ENCODE peak calls at places on chromosomes 2 and 18, in nine cellular contexts. B, J, L, F, I, G, Y, Z and V are unnamed samples.
A peak's percentile ranks its signal among the peaks of the same experiment; 100 is the strongest.

GRCh38 chr2:44348385-44348784 is 12.9 kb downstream of the PREPL start:
- DNase-seq in B (no peak), J (no peak), L (no peak), F (no peak), I (peak; percentile 85), G (no peak), Y (no peak), Z (peak; percentile 37), V (no peak)

GRCh38 chr18:35408843-35409261 is 31.7 kb upstream of the ZNF396 start:
- DNase-seq in B (no peak), J (no peak), L (no peak), F (no peak), I (no peak), G (no peak), Y (no peak), Z (no peak), V (no peak)

GRCh38 chr18:36311026-36311570 is 13.6 kb downstream of the FHOD3 start:
- DNase-seq in B (no peak), J (no peak), L (no peak), F (no peak), I (no peak), G (no peak), Y (no peak), Z (peak; percentile 5), V (no peak)

GRCh38 chr2:26577442-26578433 is 63.4 kb downstream of the CIB4 start:
- DNase-seq in B (peak; percentile 22), J (peak; percentile 18), L (peak; percentile 70), F (peak; percentile 95), I (peak; percentile 49), G (peak; percentile 32), Y (no peak), Z (peak; percentile 56), V (peak; percentile 78)

GRCh38 chr2:3651686-3652516 is 6.1 kb upstream of the ALLC start:
- DNase-seq in B (no peak), J (no peak), L (peak; percentile 92), F (no peak), I (no peak), G (peak; percentile 52), Y (no peak), Z (peak; percentile 41), V (peak; percentile 72)

GRCh38 chr18:69257861-69258458 is 142.7 kb upstream of the DOK6 start:
- DNase-seq in B (no peak), J (peak; percentile 16), L (no peak), F (no peak), I (peak; percentile 69), G (no peak), Y (peak; percentile 26), Z (no peak), V (no peak)

GRCh38 chr2:241000831-241001321 is 2.5 kb downstream of the SNED1 start:
- DNase-seq in B (no peak), J (no peak), L (no peak), F (no peak), I (no peak), G (no peak), Y (no peak), Z (no peak), V (peak; percentile 15)

GRCh38 chr2:164560181-164560792 is 61.0 kb downstream of the GRB14 start:
- DNase-seq in B (no peak), J (no peak), L (peak; percentile 19), F (no peak), I (peak; percentile 16), G (no peak), Y (no peak), Z (no peak), V (no peak)

GRCh38 chr2:162520959-162521358 is 177.0 kb downstream of the GCA start:
- DNase-seq in B (no peak), J (no peak), L (no peak), F (no peak), I (no peak), G (no peak), Y (no peak), Z (no peak), V (no peak)

DNA sequence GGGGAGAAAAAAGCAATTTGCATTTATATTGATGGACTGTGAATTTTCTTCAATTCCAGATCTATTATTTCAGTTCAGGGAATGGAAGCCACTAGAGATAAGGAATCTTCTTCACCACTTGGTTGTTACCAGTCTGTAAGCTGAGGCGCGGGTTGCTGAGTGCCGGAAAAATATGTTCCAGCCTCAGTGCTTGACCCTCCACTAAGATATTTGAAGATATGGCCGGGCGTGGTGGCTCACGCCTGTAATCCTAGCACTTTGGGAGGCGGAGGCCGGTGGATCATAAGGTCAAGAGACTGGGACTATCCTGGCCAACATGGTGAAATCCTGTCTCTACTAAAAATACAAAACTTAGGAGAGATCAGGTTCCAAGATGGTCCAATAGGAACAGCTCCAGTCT is 9.1 kb upstream of the HMSD start:
- DNase-seq in B (no peak), J (no peak), L (no peak), F (no peak), I (no peak), G (no peak), Y (no peak), Z (no peak), V (no peak)
- H3K4me3 ChIP-seq in B (no peak overlapping the region), J (no peak overlapping the region), L (no peak overlapping the region), F (no peak overlapping the region), I (no peak overlapping the region), G (no peak overlapping the region), Y (no peak overlapping the region), Z (no peak overlapping the region), V (no peak overlapping the region)

DNA sequence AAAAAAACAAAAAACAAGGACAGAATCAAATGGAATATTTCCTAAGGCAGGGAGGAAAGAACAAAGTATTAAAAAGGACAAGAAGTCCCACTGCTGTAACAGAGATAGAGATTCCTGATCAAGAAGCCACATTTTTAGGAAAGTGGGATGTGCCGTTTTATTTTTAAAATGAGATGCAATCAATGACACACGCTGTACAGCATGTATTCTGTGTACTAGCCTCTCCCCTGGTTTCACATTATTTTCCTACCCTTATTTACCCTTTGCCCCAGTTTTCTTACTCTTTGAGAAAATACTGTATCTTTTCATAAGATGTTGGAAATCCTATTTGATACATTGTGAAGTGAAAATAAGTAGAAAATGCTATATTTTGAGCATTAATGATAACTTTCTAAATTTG is 45.8 kb downstream of the E2F6 start:
- DNase-seq in B (no peak), J (no peak), L (no peak), F (no peak), I (no peak), G (no peak), Y (no peak), Z (no peak), V (no peak)
- H3K27ac ChIP-seq in B (no peak overlapping the region), J (no peak overlapping the region), L (no peak overlapping the region), F (no peak overlapping the region), I (no peak overlapping the region), G (no peak overlapping the region), Y (no peak overlapping the region), Z (peak overlapping the region; percentile 75), V (no peak overlapping the region)

GRCh38 chr2:130355181-130355577 is 677 bp upstream of the PTPN18 start:
- DNase-seq in B (no peak), J (no peak), L (peak; percentile 46), F (no peak), I (no peak), G (no peak), Y (no peak), Z (no peak), V (peak; percentile 26)
- H3K4me3 ChIP-seq in B (peak overlapping the region; percentile 76), J (peak overlapping the region; percentile 68), L (peak overlapping the region; percentile 75), F (peak overlapping the region; percentile 91), I (peak overlapping the region; percentile 71), G (peak overlapping the region; percentile 63), Y (peak overlapping the region; percentile 78), Z (peak overlapping the region; percentile 89), V (peak overlapping the region; percentile 59)

DNA sequence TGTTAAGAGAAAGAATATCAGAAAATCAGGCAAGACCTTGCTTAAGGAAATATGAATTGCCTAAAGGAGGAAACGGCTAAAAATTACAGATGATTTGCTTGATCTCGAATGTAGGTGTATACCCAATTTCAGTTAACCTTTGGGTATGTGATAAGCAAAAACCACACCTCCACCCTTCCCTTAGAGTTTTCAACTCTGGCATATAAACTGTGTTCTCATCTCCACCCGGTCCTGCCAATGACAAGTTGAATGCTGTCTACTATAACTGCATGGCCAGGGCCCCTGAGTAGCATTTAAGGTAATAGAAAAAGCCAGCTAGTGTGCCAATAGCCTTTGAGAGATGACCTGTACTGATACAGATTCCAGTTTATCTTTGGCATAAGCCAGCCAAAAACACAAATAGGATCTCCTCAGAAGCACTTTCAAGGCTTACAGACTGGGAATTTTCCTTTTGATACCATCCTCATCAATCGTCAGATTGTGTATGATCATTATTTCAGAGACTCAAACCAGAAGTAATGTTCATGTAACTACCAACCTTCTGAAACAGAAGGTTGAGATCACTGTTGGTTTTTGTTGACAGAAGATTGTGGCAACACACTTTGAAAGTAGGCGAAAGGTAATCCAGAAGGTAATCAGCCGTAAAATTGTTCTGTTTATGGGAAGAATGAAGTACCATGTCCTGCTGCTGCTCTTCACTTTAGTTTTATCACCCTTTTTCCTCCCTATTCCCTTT is 163.1 kb downstream of the GFPT1 start:
- DNase-seq in B (no peak), J (no peak), L (no peak), F (no peak), I (no peak), G (no peak), Y (no peak), Z (no peak), V (no peak)
- H3K27ac ChIP-seq in B (no peak overlapping the region), J (no peak overlapping the region), L (no peak overlapping the region), F (no peak overlapping the region), I (peak overlapping the region; percentile 97), G (no peak overlapping the region), Y (no peak overlapping the region), Z (no peak overlapping the region), V (no peak overlapping the region)

DNA sequence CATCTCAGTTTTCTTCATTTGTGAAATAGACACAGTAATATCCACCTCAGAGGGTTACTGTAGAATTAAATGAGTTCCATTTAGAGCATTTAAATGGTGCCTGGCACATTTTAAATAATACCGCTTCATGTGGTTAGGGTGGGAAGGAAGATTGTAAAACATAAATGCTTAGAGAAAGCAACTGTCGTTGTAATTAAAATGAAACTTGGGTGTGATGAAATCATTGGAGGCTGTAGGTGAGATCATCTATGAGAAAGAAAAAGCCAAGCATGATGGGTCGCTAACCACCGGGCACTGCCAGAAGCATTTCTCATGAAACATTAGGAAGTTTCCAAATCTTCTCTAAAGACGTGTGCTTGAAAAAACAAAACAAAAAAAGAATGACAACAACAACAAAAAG is 8.2 kb upstream of the SLC39A10 start:
- DNase-seq in B (peak; percentile 61), J (no peak), L (no peak), F (no peak), I (no peak), G (no peak), Y (no peak), Z (no peak), V (no peak)
- H3K4me3 ChIP-seq in B (no peak overlapping the region), J (no peak overlapping the region), L (no peak overlapping the region), F (no peak overlapping the region), I (no peak overlapping the region), G (no peak overlapping the region), Y (no peak overlapping the region), Z (no peak overlapping the region), V (no peak overlapping the region)

GRCh38 chr18:9834551-9834950 is 51.2 kb upstream of the TXNDC2 start:
- DNase-seq in B (no peak), J (no peak), L (no peak), F (no peak), I (no peak), G (no peak), Y (no peak), Z (no peak), V (no peak)
- H3K27ac ChIP-seq in B (no peak overlapping the region), J (no peak overlapping the region), L (no peak overlapping the region), F (no peak overlapping the region), I (no peak overlapping the region), G (no peak overlapping the region), Y (no peak overlapping the region), Z (no peak overlapping the region), V (no peak overlapping the region)

GRCh38 chr2:143717532-143718168 is 588.4 kb downstream of the ARHGAP15 start:
- DNase-seq in B (no peak), J (no peak), L (no peak), F (no peak), I (peak; percentile 27), G (no peak), Y (no peak), Z (no peak), V (no peak)
- H3K4me3 ChIP-seq in B (no peak overlapping the region), J (peak overlapping the region; percentile 8), L (no peak overlapping the region), F (no peak overlapping the region), I (peak overlapping the region; percentile 5), G (no peak overlapping the region), Y (no peak overlapping the region), Z (peak overlapping the region; percentile 14), V (no peak overlapping the region)